ENCODE peak calls at places on chromosomes 7 and 10, in nine cellular contexts. One of them, this sample, is unnamed.

GRCh38 chr7:12638851-12639467 is 48.5 kb upstream of the ARL4A start:
- DNase-seq in activated CD4-positive, alpha-beta T cell treated with anti-CD3 and anti-CD28 coated beads, Interleukin-2, amount 50 U/mL, for 24 hours: no peak
- DNase-seq in GM13977: peak; percentile 11
- DNase-seq in testis: no peak
- DNase-seq in aorta: no peak
- DNase-seq in HT-29: peak; percentile 72
- DNase-seq in AG08396: no peak
- DNase-seq in CD8-positive, alpha-beta T cell: no peak
- DNase-seq in T-helper 9 cell: no peak
- DNase-seq in this sample: peak; percentile 10

GRCh38 chr7:137829337-137829992 is 17.3 kb downstream of the DGKI start:
- DNase-seq in aorta: no peak
- DNase-seq in activated CD4-positive, alpha-beta T cell treated with anti-CD3 and anti-CD28 coated beads, Interleukin-2, amount 50 U/mL, for 24 hours: no peak
- DNase-seq in T-helper 9 cell: no peak
- DNase-seq in CD8-positive, alpha-beta T cell: no peak
- DNase-seq in testis: no peak
- DNase-seq in GM13977: no peak
- DNase-seq in HT-29: no peak
- DNase-seq in AG08396: no peak
- DNase-seq in this sample: no peak

GRCh38 chr7:2934211-2934731 is 90.2 kb upstream of the GNA12 start:
- DNase-seq in T-helper 9 cell: no peak
- DNase-seq in aorta: peak; percentile 40
- DNase-seq in GM13977: no peak
- DNase-seq in activated CD4-positive, alpha-beta T cell treated with anti-CD3 and anti-CD28 coated beads, Interleukin-2, amount 50 U/mL, for 24 hours: no peak
- DNase-seq in AG08396: peak; percentile 73
- DNase-seq in HT-29: no peak
- DNase-seq in testis: no peak
- DNase-seq in CD8-positive, alpha-beta T cell: no peak
- DNase-seq in this sample: peak; percentile 8

GRCh38 chr10:12279281-12279680 is 70.1 kb upstream of the CAMK1D start:
- DNase-seq in AG08396: no peak
- DNase-seq in HT-29: no peak
- DNase-seq in CD8-positive, alpha-beta T cell: no peak
- DNase-seq in testis: no peak
- DNase-seq in GM13977: no peak
- DNase-seq in aorta: no peak
- DNase-seq in activated CD4-positive, alpha-beta T cell treated with anti-CD3 and anti-CD28 coated beads, Interleukin-2, amount 50 U/mL, for 24 hours: no peak
- DNase-seq in T-helper 9 cell: no peak
- DNase-seq in this sample: no peak

GRCh38 chr7:5854738-5855137 is 25.9 kb upstream of the OCM start:
- DNase-seq in activated CD4-positive, alpha-beta T cell treated with anti-CD3 and anti-CD28 coated beads, Interleukin-2, amount 50 U/mL, for 24 hours: no peak
- DNase-seq in testis: no peak
- DNase-seq in HT-29: peak; percentile 22
- DNase-seq in AG08396: no peak
- DNase-seq in GM13977: no peak
- DNase-seq in T-helper 9 cell: no peak
- DNase-seq in aorta: no peak
- DNase-seq in CD8-positive, alpha-beta T cell: no peak
- DNase-seq in this sample: no peak

GRCh38 chr7:151782598-151783448 is 94.1 kb downstream of the PRKAG2 start:
- DNase-seq in HT-29: peak; percentile 14
- DNase-seq in CD8-positive, alpha-beta T cell: peak; percentile 56
- DNase-seq in GM13977: peak; percentile 88
- DNase-seq in T-helper 9 cell: peak; percentile 54
- DNase-seq in activated CD4-positive, alpha-beta T cell treated with anti-CD3 and anti-CD28 coated beads, Interleukin-2, amount 50 U/mL, for 24 hours: peak; percentile 46
- DNase-seq in aorta: peak; percentile 84
- DNase-seq in testis: peak; percentile 77
- DNase-seq in AG08396: peak; percentile 86
- DNase-seq in this sample: no peak

GRCh38 chr7:142772051-142772450 is 1.3 kb downstream of the PRSS2 start:
- DNase-seq in T-helper 9 cell: no peak
- DNase-seq in AG08396: no peak
- DNase-seq in testis: no peak
- DNase-seq in CD8-positive, alpha-beta T cell: no peak
- DNase-seq in activated CD4-positive, alpha-beta T cell treated with anti-CD3 and anti-CD28 coated beads, Interleukin-2, amount 50 U/mL, for 24 hours: no peak
- DNase-seq in aorta: no peak
- DNase-seq in HT-29: no peak
- DNase-seq in GM13977: no peak
- DNase-seq in this sample: no peak

GRCh38 chr10:45354261-45354660 is 19.8 kb upstream of the ALOX5 start:
- DNase-seq in activated CD4-positive, alpha-beta T cell treated with anti-CD3 and anti-CD28 coated beads, Interleukin-2, amount 50 U/mL, for 24 hours: no peak
- DNase-seq in testis: peak; percentile 45
- DNase-seq in GM13977: no peak
- DNase-seq in aorta: peak; percentile 89
- DNase-seq in CD8-positive, alpha-beta T cell: no peak
- DNase-seq in HT-29: no peak
- DNase-seq in T-helper 9 cell: no peak
- DNase-seq in AG08396: peak; percentile 29
- DNase-seq in this sample: no peak

GRCh38 chr7:41374150-41374848 is 328.6 kb downstream of the INHBA start:
- DNase-seq in T-helper 9 cell: no peak
- DNase-seq in HT-29: no peak
- DNase-seq in activated CD4-positive, alpha-beta T cell treated with anti-CD3 and anti-CD28 coated beads, Interleukin-2, amount 50 U/mL, for 24 hours: no peak
- DNase-seq in aorta: no peak
- DNase-seq in AG08396: no peak
- DNase-seq in GM13977: no peak
- DNase-seq in CD8-positive, alpha-beta T cell: no peak
- DNase-seq in testis: no peak
- DNase-seq in this sample: no peak

GRCh38 chr7:92806496-92806895 is 29.9 kb downstream of the CDK6 start:
- DNase-seq in AG08396: no peak
- DNase-seq in testis: no peak
- DNase-seq in CD8-positive, alpha-beta T cell: no peak
- DNase-seq in activated CD4-positive, alpha-beta T cell treated with anti-CD3 and anti-CD28 coated beads, Interleukin-2, amount 50 U/mL, for 24 hours: no peak
- DNase-seq in aorta: no peak
- DNase-seq in HT-29: no peak
- DNase-seq in T-helper 9 cell: no peak
- DNase-seq in GM13977: no peak
- DNase-seq in this sample: no peak

GRCh38 chr7:2720024-2720423 is 32.0 kb downstream of the AMZ1 start:
- DNase-seq in CD8-positive, alpha-beta T cell: no peak
- DNase-seq in GM13977: no peak
- DNase-seq in HT-29: no peak
- DNase-seq in aorta: no peak
- DNase-seq in activated CD4-positive, alpha-beta T cell treated with anti-CD3 and anti-CD28 coated beads, Interleukin-2, amount 50 U/mL, for 24 hours: no peak
- DNase-seq in T-helper 9 cell: no peak
- DNase-seq in testis: no peak
- DNase-seq in AG08396: no peak
- DNase-seq in this sample: no peak

GRCh38 chr10:75137533-75138438 is 26.3 kb downstream of the SAMD8 start:
- DNase-seq in testis: no peak
- DNase-seq in AG08396: peak; percentile 50
- DNase-seq in CD8-positive, alpha-beta T cell: no peak
- DNase-seq in activated CD4-positive, alpha-beta T cell treated with anti-CD3 and anti-CD28 coated beads, Interleukin-2, amount 50 U/mL, for 24 hours: no peak
- DNase-seq in GM13977: no peak
- DNase-seq in T-helper 9 cell: no peak
- DNase-seq in aorta: no peak
- DNase-seq in HT-29: no peak
- DNase-seq in this sample: peak; percentile 47

GRCh38 chr10:93422121-93422520 is 60.0 kb downstream of the MYOF start:
- DNase-seq in activated CD4-positive, alpha-beta T cell treated with anti-CD3 and anti-CD28 coated beads, Interleukin-2, amount 50 U/mL, for 24 hours: no peak
- DNase-seq in AG08396: no peak
- DNase-seq in testis: no peak
- DNase-seq in T-helper 9 cell: no peak
- DNase-seq in HT-29: peak; percentile 33
- DNase-seq in GM13977: no peak
- DNase-seq in CD8-positive, alpha-beta T cell: no peak
- DNase-seq in aorta: no peak
- DNase-seq in this sample: no peak

GRCh38 chr10:78299861-78300453 is 266.3 kb downstream of the RPS24 start:
- DNase-seq in testis: peak; percentile 56
- DNase-seq in CD8-positive, alpha-beta T cell: no peak
- DNase-seq in AG08396: no peak
- DNase-seq in T-helper 9 cell: no peak
- DNase-seq in GM13977: no peak
- DNase-seq in activated CD4-positive, alpha-beta T cell treated with anti-CD3 and anti-CD28 coated beads, Interleukin-2, amount 50 U/mL, for 24 hours: no peak
- DNase-seq in aorta: peak; percentile 85
- DNase-seq in HT-29: no peak
- DNase-seq in this sample: no peak

GRCh38 chr10:28494420-28494819 is 38.5 kb upstream of the WAC start:
- DNase-seq in GM13977: no peak
- DNase-seq in CD8-positive, alpha-beta T cell: no peak
- DNase-seq in activated CD4-positive, alpha-beta T cell treated with anti-CD3 and anti-CD28 coated beads, Interleukin-2, amount 50 U/mL, for 24 hours: no peak
- DNase-seq in AG08396: no peak
- DNase-seq in aorta: no peak
- DNase-seq in T-helper 9 cell: no peak
- DNase-seq in testis: no peak
- DNase-seq in HT-29: no peak
- DNase-seq in this sample: no peak

GRCh38 chr10:13773043-13773442 is 186.3 kb downstream of the PRPF18 start:
- DNase-seq in HT-29: no peak
- DNase-seq in AG08396: no peak
- DNase-seq in GM13977: no peak
- DNase-seq in aorta: no peak
- DNase-seq in testis: no peak
- DNase-seq in activated CD4-positive, alpha-beta T cell treated with anti-CD3 and anti-CD28 coated beads, Interleukin-2, amount 50 U/mL, for 24 hours: no peak
- DNase-seq in T-helper 9 cell: no peak
- DNase-seq in CD8-positive, alpha-beta T cell: no peak
- DNase-seq in this sample: no peak

GRCh38 chr10:58989486-58990039 is 186.9 kb upstream of the PHYHIPL start:
- DNase-seq in activated CD4-positive, alpha-beta T cell treated with anti-CD3 and anti-CD28 coated beads, Interleukin-2, amount 50 U/mL, for 24 hours: no peak
- DNase-seq in CD8-positive, alpha-beta T cell: no peak
- DNase-seq in T-helper 9 cell: no peak
- DNase-seq in HT-29: no peak
- DNase-seq in testis: no peak
- DNase-seq in aorta: no peak
- DNase-seq in GM13977: no peak
- DNase-seq in AG08396: no peak
- DNase-seq in this sample: no peak

GRCh38 chr10:5068274-5069017 is 25.8 kb upstream of the AKR1C3 start:
- DNase-seq in aorta: no peak
- DNase-seq in AG08396: no peak
- DNase-seq in testis: no peak
- DNase-seq in GM13977: no peak
- DNase-seq in HT-29: no peak
- DNase-seq in activated CD4-positive, alpha-beta T cell treated with anti-CD3 and anti-CD28 coated beads, Interleukin-2, amount 50 U/mL, for 24 hours: no peak
- DNase-seq in T-helper 9 cell: no peak
- DNase-seq in CD8-positive, alpha-beta T cell: no peak
- DNase-seq in this sample: no peak

GRCh38 chr10:61179734-61180133 is 235.7 kb upstream of the RHOBTB1 start:
- DNase-seq in T-helper 9 cell: no peak
- DNase-seq in activated CD4-positive, alpha-beta T cell treated with anti-CD3 and anti-CD28 coated beads, Interleukin-2, amount 50 U/mL, for 24 hours: no peak
- DNase-seq in HT-29: no peak
- DNase-seq in aorta: no peak
- DNase-seq in testis: no peak
- DNase-seq in CD8-positive, alpha-beta T cell: no peak
- DNase-seq in GM13977: no peak
- DNase-seq in AG08396: no peak
- DNase-seq in this sample: no peak

GRCh38 chr7:129636641-129637040 is 25.1 kb downstream of the NRF1 start:
- DNase-seq in aorta: no peak
- DNase-seq in HT-29: no peak
- DNase-seq in CD8-positive, alpha-beta T cell: no peak
- DNase-seq in T-helper 9 cell: no peak
- DNase-seq in activated CD4-positive, alpha-beta T cell treated with anti-CD3 and anti-CD28 coated beads, Interleukin-2, amount 50 U/mL, for 24 hours: no peak
- DNase-seq in GM13977: no peak
- DNase-seq in testis: no peak
- DNase-seq in AG08396: no peak
- DNase-seq in this sample: no peak

GRCh38 chr7:17408245-17408903 is 109.9 kb downstream of the AHR start:
- DNase-seq in testis: peak; percentile 33
- DNase-seq in HT-29: peak; percentile 68
- DNase-seq in T-helper 9 cell: no peak
- DNase-seq in aorta: peak; percentile 62
- DNase-seq in GM13977: no peak
- DNase-seq in activated CD4-positive, alpha-beta T cell treated with anti-CD3 and anti-CD28 coated beads, Interleukin-2, amount 50 U/mL, for 24 hours: no peak
- DNase-seq in AG08396: peak; percentile 62
- DNase-seq in CD8-positive, alpha-beta T cell: no peak
- DNase-seq in this sample: peak; percentile 62

This sample was measured in AG09309.